ENCODE peak calls at places on chromosomes 7 and 10, in nine cellular contexts. U is HL-60, K is epithelial cell of esophagus, N is AG04450, J is HCT116, C is heart right ventricle, P is astrocyte of the spinal cord, O is breast epithelium, R is brain microvascular endothelial cell. X is an unnamed sample.

GRCh38 chr10:132497083-132497680 is 40.4 kb upstream of the INPP5A start:
- DNase-seq in U (peak), K (no peak), N (no peak), J (no peak), C (no peak), P (no peak), O (peak), R (no peak), X (no peak)

GRCh38 chr7:108299251-108300014 is 156.8 kb downstream of the NRCAM start:
- DNase-seq in U (no peak), K (no peak), N (no peak), J (no peak), C (no peak), P (peak), O (no peak), R (peak), X (peak)

GRCh38 chr7:34087892-34088891 is 182.9 kb downstream of the BMPER start:
- DNase-seq in U (no peak), K (peak), N (no peak), J (peak), C (peak), P (peak), O (no peak), R (peak), X (no peak)

GRCh38 chr7:90816511-90817142 is 220.5 kb downstream of the CDK14 start:
- DNase-seq in U (no peak), K (peak), N (peak), J (peak), C (no peak), P (peak), O (no peak), R (peak), X (peak)

GRCh38 chr10:62924344-62924748 is 108.2 kb upstream of the EGR2 start:
- DNase-seq in U (no peak), K (peak), N (no peak), J (peak), C (no peak), P (no peak), O (no peak), R (no peak), X (no peak)

GRCh38 chr7:127733976-127734375 is 82.0 kb downstream of the SND1 start:
- DNase-seq in U (no peak), K (no peak), N (no peak), J (no peak), C (no peak), P (no peak), O (no peak), R (no peak), X (no peak)

GRCh38 chr7:110539216-110539615 is 551.7 kb upstream of the LRRN3 start:
- DNase-seq in U (no peak), K (no peak), N (peak), J (no peak), C (no peak), P (no peak), O (no peak), R (no peak), X (no peak)

GRCh38 chr10:88793747-88794299 is 8.7 kb upstream of the LIPM start:
- DNase-seq in U (no peak), K (peak), N (no peak), J (no peak), C (no peak), P (peak), O (no peak), R (no peak), X (no peak)

GRCh38 chr7:44348300-44348699 is 22.9 kb upstream of the CAMK2B start:
- DNase-seq in U (peak), K (peak), N (peak), J (peak), C (no peak), P (peak), O (no peak), R (peak), X (peak)
- TF ChIP-seq CTCF in U (no peak), K (peak), N (peak), J (peak), C (peak), P (peak), O (no peak), R (peak), X (peak)

DNA sequence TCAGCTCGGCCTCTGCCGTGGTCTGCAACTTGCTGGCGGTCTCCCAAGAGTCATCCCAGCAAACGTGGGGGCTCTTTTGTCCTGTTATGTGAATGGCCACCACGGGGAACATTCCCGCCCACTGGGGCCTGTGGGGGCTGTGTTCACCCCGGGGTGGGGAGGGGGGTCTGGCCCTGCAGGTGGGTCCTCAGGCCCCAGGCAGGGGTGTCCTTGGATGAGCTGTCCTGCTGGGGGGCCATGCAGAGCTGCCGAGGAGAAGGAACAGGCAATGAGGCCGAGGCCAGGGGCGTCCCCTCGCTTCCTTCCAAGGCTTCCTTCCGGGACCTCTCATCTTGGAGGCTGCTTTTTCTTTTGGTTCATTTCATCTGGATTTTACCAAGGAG is 24.4 kb upstream of the PITRM1 start:
- DNase-seq in U (no peak), K (no peak), N (no peak), J (no peak), C (no peak), P (no peak), O (no peak), R (no peak), X (no peak)
- H3K4me3 ChIP-seq in U (no peak), K (no peak), N (no peak), J (no peak), C (no peak), P (no peak), O (peak), R (peak), X (no peak)

GRCh38 chr10:66586073-66586472 is 339.8 kb upstream of the LRRTM3 start:
- DNase-seq in U (no peak), K (no peak), N (no peak), J (no peak), C (no peak), P (peak), O (no peak), R (peak), X (peak)
- TF ChIP-seq CTCF in U (no peak), K (peak), N (peak), J (peak), C (no peak), P (peak), O (no peak), R (peak), X (peak)

DNA sequence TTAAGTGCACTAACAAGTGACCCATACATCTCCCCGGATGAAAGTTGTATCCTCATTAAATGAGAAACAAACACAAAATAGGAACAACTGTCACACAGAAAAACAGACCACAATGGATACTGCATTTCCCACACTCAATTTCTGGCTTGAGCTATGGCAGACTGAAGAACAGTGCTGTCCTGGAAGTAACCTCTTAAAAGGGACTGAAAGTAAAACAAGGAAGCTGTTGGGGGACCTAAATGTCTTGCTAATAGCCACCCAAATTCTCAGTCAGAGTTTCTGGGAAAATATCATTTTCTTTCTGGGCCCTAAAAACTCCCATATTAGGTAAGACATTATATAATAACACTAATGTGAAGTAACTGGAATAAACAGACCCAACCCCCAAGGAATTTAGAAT is 80.9 kb upstream of the TFEC start:
- DNase-seq in U (no peak), K (no peak), N (no peak), J (no peak), C (no peak), P (no peak), O (no peak), R (no peak), X (no peak)
- H3K4me3 ChIP-seq in U (no peak), K (no peak), N (no peak), J (no peak), C (no peak), P (no peak), O (no peak), R (no peak), X (no peak)

DNA sequence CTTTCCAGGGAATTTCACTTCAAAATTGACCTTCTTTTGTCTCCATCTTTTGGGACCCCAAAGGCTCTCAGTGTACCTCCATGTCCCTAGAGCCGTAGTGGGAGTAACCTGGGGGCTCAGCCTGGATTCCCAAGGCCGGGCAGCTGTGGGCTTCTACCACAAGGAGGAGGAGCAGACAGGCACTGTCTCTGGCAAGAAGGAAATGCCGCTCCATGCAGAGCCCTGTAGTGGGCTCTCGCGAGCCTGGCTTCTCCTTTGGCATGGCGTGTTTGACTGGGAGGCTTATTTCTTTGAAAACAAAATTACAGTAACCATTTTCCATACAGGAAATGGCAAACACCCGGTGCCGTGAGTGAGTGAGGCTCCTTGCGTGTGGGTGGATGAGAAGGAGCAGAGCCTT is 76.8 kb upstream of the FAM180A start:
- DNase-seq in U (no peak), K (no peak), N (no peak), J (no peak), C (no peak), P (no peak), O (no peak), R (no peak), X (no peak)
- TF ChIP-seq CTCF in U (no peak), K (no peak), N (no peak), J (no peak), C (no peak), P (no peak), O (no peak), R (no peak), X (no peak)

X was measured in retinal pigment epithelial cell.